ENCODE peak calls at places on chromosomes 13 and 19, in four cellular contexts. One of them, this sample, is unnamed.

GRCh38 chr19:32469796-32470195 is 64.2 kb downstream of the DPY19L3 start:
- DNase-seq in GM12878: no peak
- DNase-seq in K562: no peak
- DNase-seq in GM12891: no peak
- DNase-seq in this sample: no peak

GRCh38 chr13:79663420-79663819 is 182.5 kb downstream of the NDFIP2 start:
- DNase-seq in GM12878: no peak
- DNase-seq in K562: no peak
- DNase-seq in GM12891: no peak
- DNase-seq in this sample: no peak

GRCh38 chr19:29201849-29202248 is 11.1 kb downstream of the UQCRFS1 start:
- DNase-seq in K562: no peak
- DNase-seq in GM12878: no peak
- DNase-seq in GM12891: no peak
- DNase-seq in this sample: no peak

GRCh38 chr13:68810660-68811059 is 1297.0 kb upstream of the ATXN8OS start:
- DNase-seq in GM12891: no peak
- DNase-seq in K562: peak
- DNase-seq in GM12878: no peak
- DNase-seq in this sample: no peak

GRCh38 chr13:51832471-51833152 is 12.4 kb downstream of the TMEM272 start:
- DNase-seq in GM12878: no peak
- DNase-seq in K562: no peak
- DNase-seq in GM12891: peak
- DNase-seq in this sample: peak

GRCh38 chr19:42270346-42271044 is 1.4 kb downstream of the CIC start:
- DNase-seq in GM12891: no peak
- DNase-seq in GM12878: no peak
- DNase-seq in K562: peak
- DNase-seq in this sample: peak

GRCh38 chr13:75963318-75963717 is 327.2 kb downstream of the LMO7 start:
- DNase-seq in GM12878: no peak
- DNase-seq in GM12891: no peak
- DNase-seq in K562: peak
- DNase-seq in this sample: no peak

GRCh38 chr13:73623281-73623680 is 510.9 kb downstream of the KLF12 start:
- DNase-seq in GM12878: no peak
- DNase-seq in GM12891: no peak
- DNase-seq in K562: no peak
- DNase-seq in this sample: no peak

GRCh38 chr19:51259348-51260245 is 8.7 kb downstream of the SIGLECL1 start:
- DNase-seq in GM12878: peak
- DNase-seq in GM12891: no peak
- DNase-seq in K562: peak
- DNase-seq in this sample: peak

GRCh38 chr19:35143818-35144217 is 763 bp downstream of the FXYD7 start:
- DNase-seq in GM12891: no peak
- DNase-seq in K562: no peak
- DNase-seq in GM12878: no peak
- DNase-seq in this sample: no peak

GRCh38 chr19:35144259-35144599 is 1.2 kb downstream of the FXYD7 start:
- DNase-seq in GM12878: no peak
- DNase-seq in GM12891: no peak
- DNase-seq in K562: no peak
- DNase-seq in this sample: no peak

GRCh38 chr19:35146746-35147466 is 3.9 kb downstream of the FXYD7 start:
- DNase-seq in GM12878: no peak
- DNase-seq in GM12891: no peak
- DNase-seq in K562: no peak
- DNase-seq in this sample: no peak

GRCh38 chr19:35143231-35143715 is at the start of gene FXYD7:
- DNase-seq in K562: no peak
- DNase-seq in GM12878: no peak
- DNase-seq in GM12891: no peak
- DNase-seq in this sample: no peak

GRCh38 chr19:35144600-35145436 is 1.8 kb downstream of the FXYD7 start:
- DNase-seq in K562: peak
- DNase-seq in GM12878: no peak
- DNase-seq in GM12891: no peak
- DNase-seq in this sample: no peak
- TF ChIP-seq SPI1 in K562: no peak
- TF ChIP-seq SPI1 in GM12878: no peak
- TF ChIP-seq SPI1 in GM12891: no peak
- TF ChIP-seq SPI1 in this sample: no peak

DNA sequence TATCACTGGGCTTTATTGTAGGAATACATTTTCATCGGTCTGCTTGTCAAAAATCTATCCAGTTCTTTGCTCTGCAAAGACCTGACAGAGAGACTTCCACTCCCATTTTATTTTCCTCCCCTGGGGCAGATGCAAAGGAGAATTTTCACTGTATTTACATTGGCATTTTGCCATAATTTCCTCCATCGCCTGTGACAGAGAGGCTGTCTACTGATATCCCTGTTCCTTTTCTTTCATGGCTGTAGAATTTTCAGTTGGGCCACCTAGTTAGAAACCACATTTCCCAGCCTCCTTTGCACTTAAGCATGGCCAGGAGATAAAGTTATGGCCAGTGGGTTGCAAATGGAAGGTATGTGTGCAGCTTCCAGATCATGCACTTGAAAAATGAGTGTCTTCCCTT is 89.3 kb downstream of the NUFIP1 start:
- DNase-seq in K562: peak
- DNase-seq in GM12878: no peak
- DNase-seq in GM12891: no peak
- DNase-seq in this sample: no peak
- TF ChIP-seq SPI1 in K562: no peak
- TF ChIP-seq SPI1 in GM12878: no peak
- TF ChIP-seq SPI1 in GM12891: no peak
- TF ChIP-seq SPI1 in this sample: no peak

DNA sequence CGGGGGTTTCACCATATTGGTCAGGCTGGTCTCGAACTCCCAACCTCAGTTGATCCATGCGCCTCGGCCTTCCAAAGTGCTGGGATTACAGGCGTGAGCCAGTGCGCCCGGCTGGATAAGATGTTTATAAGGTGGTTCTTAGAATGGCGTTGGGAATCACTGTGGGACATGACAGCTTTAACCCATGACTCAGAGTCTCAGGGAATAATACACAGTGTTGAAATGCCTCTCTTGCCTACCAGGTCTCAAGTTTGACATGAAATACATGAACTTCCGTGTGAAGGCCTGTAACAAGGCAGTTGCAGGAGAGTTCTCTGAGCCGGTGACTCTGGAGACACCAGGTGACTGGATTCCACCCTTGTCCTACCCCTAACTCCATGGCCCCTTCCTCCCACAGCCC is 12.5 kb downstream of the FSD1 start:
- DNase-seq in K562: no peak
- DNase-seq in GM12891: no peak
- DNase-seq in GM12878: no peak
- DNase-seq in this sample: no peak
- TF ChIP-seq SPI1 in K562: no peak
- TF ChIP-seq SPI1 in GM12891: no peak
- TF ChIP-seq SPI1 in GM12878: no peak
- TF ChIP-seq SPI1 in this sample: no peak

DNA sequence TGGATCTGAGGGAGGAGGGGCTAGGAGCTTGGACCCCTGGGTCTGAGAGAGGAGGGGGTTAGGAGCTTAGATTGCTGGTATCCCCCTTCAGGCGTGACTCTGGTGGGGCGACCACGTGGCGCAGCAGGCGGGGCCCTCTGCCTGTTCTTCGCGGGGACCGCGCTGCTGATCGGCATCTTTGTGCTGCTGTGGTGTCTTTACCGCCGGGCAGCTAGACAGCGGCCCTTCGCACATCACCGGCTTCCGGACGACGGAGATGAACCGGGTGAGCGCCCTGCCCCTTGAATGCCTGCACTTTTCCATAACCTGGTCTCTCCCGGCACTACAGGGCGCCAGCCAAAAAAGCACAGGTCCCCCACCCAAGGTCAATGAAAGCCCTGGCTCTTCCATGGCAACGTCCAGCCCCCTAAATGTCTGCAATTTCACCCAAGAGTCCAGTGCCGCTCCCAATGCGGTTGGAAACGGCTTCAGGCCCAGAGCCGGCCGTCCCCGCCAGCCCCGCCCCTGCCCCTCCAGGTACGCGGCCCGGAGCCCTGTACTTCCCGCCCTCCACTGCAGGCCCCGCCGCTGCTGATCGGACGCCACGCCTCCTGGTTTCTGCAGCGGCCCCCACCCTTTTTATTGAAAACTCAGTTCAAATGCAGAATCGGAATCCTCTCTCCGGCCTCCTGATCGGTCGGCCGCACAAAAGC is 2.8 kb downstream of the GFY start:
- DNase-seq in GM12878: no peak
- DNase-seq in K562: peak
- DNase-seq in GM12891: no peak
- DNase-seq in this sample: no peak
- TF ChIP-seq SPI1 in GM12878: no peak
- TF ChIP-seq SPI1 in K562: no peak
- TF ChIP-seq SPI1 in GM12891: no peak
- TF ChIP-seq SPI1 in this sample: no peak

GRCh38 chr19:30848626-30849322 is 476.6 kb downstream of the ZNF536 start:
- DNase-seq in GM12878: no peak
- DNase-seq in GM12891: no peak
- DNase-seq in K562: no peak
- DNase-seq in this sample: no peak
- TF ChIP-seq SPI1 in GM12878: no peak
- TF ChIP-seq SPI1 in GM12891: no peak
- TF ChIP-seq SPI1 in K562: no peak
- TF ChIP-seq SPI1 in this sample: no peak

GRCh38 chr13:111518161-111518791 is 197.8 kb downstream of the TEX29 start:
- DNase-seq in GM12878: no peak
- DNase-seq in K562: peak
- DNase-seq in GM12891: no peak
- DNase-seq in this sample: no peak
- TF ChIP-seq SPI1 in GM12878: no peak
- TF ChIP-seq SPI1 in K562: no peak
- TF ChIP-seq SPI1 in GM12891: no peak
- TF ChIP-seq SPI1 in this sample: no peak

DNA sequence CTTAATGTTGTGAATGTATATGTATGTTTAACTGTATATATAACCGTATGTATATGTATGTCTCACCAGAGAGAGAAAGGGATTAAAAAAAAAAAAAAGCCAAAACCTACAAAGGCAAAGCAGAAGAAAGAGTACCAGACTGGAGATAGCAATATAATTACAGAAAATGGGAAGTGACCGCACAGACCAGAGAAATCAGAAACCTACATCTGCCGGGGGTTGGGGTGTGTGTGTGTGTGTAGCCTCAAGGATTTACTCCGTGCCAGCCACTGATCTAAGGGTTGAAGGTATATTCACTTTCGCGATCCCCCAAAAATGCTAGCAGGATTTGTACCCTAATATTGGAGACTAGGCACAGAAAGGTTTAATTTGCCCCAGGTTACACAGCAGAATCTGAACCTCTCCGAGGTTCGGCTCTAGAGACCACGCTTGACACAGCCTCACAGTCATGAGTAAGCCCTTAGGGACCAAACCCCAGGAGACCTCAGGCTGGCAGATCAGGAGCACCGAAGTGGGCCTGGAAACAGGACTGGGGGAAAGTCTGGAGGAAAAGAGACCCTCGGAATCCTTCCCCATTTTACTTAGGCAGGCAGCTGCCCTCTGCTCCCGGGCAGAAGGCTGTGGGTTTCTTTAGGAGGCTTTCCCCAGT is 14.8 kb downstream of the ARL11 start:
- DNase-seq in GM12891: no peak
- DNase-seq in GM12878: no peak
- DNase-seq in K562: no peak
- DNase-seq in this sample: no peak
- TF ChIP-seq SPI1 in GM12891: peak
- TF ChIP-seq SPI1 in GM12878: peak
- TF ChIP-seq SPI1 in K562: peak
- TF ChIP-seq SPI1 in this sample: peak

GRCh38 chr19:22784051-22784450 is at the start of gene ZNF99:
- DNase-seq in GM12878: no peak
- DNase-seq in K562: no peak
- DNase-seq in GM12891: no peak
- DNase-seq in this sample: no peak
- TF ChIP-seq SPI1 in GM12878: no peak
- TF ChIP-seq SPI1 in K562: no peak
- TF ChIP-seq SPI1 in GM12891: no peak
- TF ChIP-seq SPI1 in this sample: no peak